ENCODE peak calls at places on chromosomes 5 and 9, in six cellular contexts. W, Z, F, E, K and V are unnamed samples.
A peak's percentile ranks its signal among the peaks of the same experiment; 100 is the strongest.

GRCh38 chr5:89313804-89314588 is 431.0 kb upstream of the MEF2C start:
- DNase-seq in W (no peak), Z (peak; percentile 11), F (peak; percentile 98), E (peak; percentile 66), K (no peak), V (peak; percentile 53)

GRCh38 chr9:20582150-20582549 is 40.1 kb downstream of the MLLT3 start:
- DNase-seq in W (no peak), Z (no peak), F (no peak), E (no peak), K (no peak), V (no peak)

GRCh38 chr5:173703466-173703865 is 87.0 kb upstream of the BOD1 start:
- DNase-seq in W (no peak), Z (no peak), F (no peak), E (no peak), K (no peak), V (no peak)

GRCh38 chr5:172311605-172312004 is 28.0 kb upstream of the UBTD2 start:
- DNase-seq in W (no peak), Z (no peak), F (no peak), E (no peak), K (no peak), V (no peak)

GRCh38 chr5:145157841-145158240 is 677.3 kb downstream of the PRELID2 start:
- DNase-seq in W (no peak), Z (no peak), F (no peak), E (no peak), K (no peak), V (peak; percentile 48)

GRCh38 chr9:119974026-119974425 is 604.8 kb upstream of the BRINP1 start:
- DNase-seq in W (no peak), Z (no peak), F (no peak), E (no peak), K (no peak), V (no peak)

GRCh38 chr5:172695431-172696054 is 54.5 kb downstream of the NEURL1B start:
- DNase-seq in W (no peak), Z (no peak), F (no peak), E (no peak), K (no peak), V (no peak)

GRCh38 chr5:2163940-2164490 is 281.3 kb upstream of the IRX4 start:
- DNase-seq in W (no peak), Z (no peak), F (no peak), E (no peak), K (no peak), V (no peak)

GRCh38 chr9:34555002-34555348 is 32.2 kb upstream of the ENHO start:
- DNase-seq in W (no peak), Z (peak; percentile 82), F (no peak), E (no peak), K (no peak), V (no peak)

GRCh38 chr9:120702075-120702474 is 12.2 kb downstream of the MEGF9 start:
- DNase-seq in W (no peak), Z (no peak), F (no peak), E (peak; percentile 76), K (no peak), V (no peak)

GRCh38 chr5:88660326-88660946 is 222.5 kb downstream of the MEF2C start:
- DNase-seq in W (no peak), Z (no peak), F (no peak), E (peak; percentile 81), K (no peak), V (no peak)

GRCh38 chr5:112472614-112473013 is 53.5 kb upstream of the EPB41L4A start:
- DNase-seq in W (no peak), Z (no peak), F (no peak), E (no peak), K (no peak), V (no peak)

GRCh38 chr9:36039121-36039520 is 2.4 kb downstream of the RECK start:
- DNase-seq in W (no peak), Z (no peak), F (no peak), E (no peak), K (no peak), V (no peak)

GRCh38 chr9:79687131-79687447 is 115.3 kb downstream of the TLE4 start:
- DNase-seq in W (no peak), Z (no peak), F (no peak), E (no peak), K (no peak), V (no peak)

GRCh38 chr5:159730285-159730684 is 186.0 kb upstream of the ADRA1B start:
- DNase-seq in W (no peak), Z (no peak), F (no peak), E (no peak), K (no peak), V (no peak)

GRCh38 chr5:37873988-37874387 is 34.1 kb upstream of the GDNF start:
- DNase-seq in W (no peak), Z (no peak), F (no peak), E (no peak), K (no peak), V (no peak)

GRCh38 chr5:169637085-169637855 is at the start of gene DOCK2:
- DNase-seq in W (peak; percentile 66), Z (no peak), F (peak; percentile 57), E (no peak), K (no peak), V (no peak)

GRCh38 chr9:792331-793260 is 48.9 kb upstream of the DMRT1 start:
- DNase-seq in W (no peak), Z (no peak), F (no peak), E (no peak), K (no peak), V (peak; percentile 15)

GRCh38 chr5:127878174-127878750 is 175.1 kb downstream of the CCDC192 start:
- DNase-seq in W (peak; percentile 16), Z (peak; percentile 59), F (no peak), E (peak; percentile 80), K (peak; percentile 72), V (peak; percentile 80)

GRCh38 chr9:95265960-95266359 is 51.5 kb downstream of the FANCC start:
- DNase-seq in W (no peak), Z (no peak), F (no peak), E (no peak), K (no peak), V (no peak)

GRCh38 chr9:4292781-4293180 is 7.1 kb downstream of the GLIS3 start:
- DNase-seq in W (no peak), Z (no peak), F (no peak), E (no peak), K (no peak), V (peak; percentile 45)

GRCh38 chr5:173035904-173036707 is 20.0 kb upstream of the CREBRF start:
- DNase-seq in W (no peak), Z (no peak), F (peak; percentile 53), E (no peak), K (no peak), V (no peak)

GRCh38 chr9:90641868-90642558 is 611 bp downstream of the DIRAS2 start:
- DNase-seq in W (no peak), Z (peak; percentile 13), F (no peak), E (no peak), K (no peak), V (no peak)

GRCh38 chr5:38738898-38739743 is 106.7 kb upstream of the OSMR start:
- DNase-seq in W (no peak), Z (no peak), F (no peak), E (peak; percentile 95), K (no peak), V (peak; percentile 55)

GRCh38 chr9:135087489-135087791 is at the start of gene OLFM1:
- DNase-seq in W (peak; percentile 82), Z (peak; percentile 85), F (no peak), E (peak; percentile 48), K (peak; percentile 82), V (peak; percentile 63)
- H3K4me3 ChIP-seq in W (peak within 1 kb of the TSS; percentile 55), Z (no peak within 1 kb of the TSS), F (no peak within 1 kb of the TSS), E (no peak within 1 kb of the TSS), K (no peak within 1 kb of the TSS), V (no peak within 1 kb of the TSS)

DNA sequence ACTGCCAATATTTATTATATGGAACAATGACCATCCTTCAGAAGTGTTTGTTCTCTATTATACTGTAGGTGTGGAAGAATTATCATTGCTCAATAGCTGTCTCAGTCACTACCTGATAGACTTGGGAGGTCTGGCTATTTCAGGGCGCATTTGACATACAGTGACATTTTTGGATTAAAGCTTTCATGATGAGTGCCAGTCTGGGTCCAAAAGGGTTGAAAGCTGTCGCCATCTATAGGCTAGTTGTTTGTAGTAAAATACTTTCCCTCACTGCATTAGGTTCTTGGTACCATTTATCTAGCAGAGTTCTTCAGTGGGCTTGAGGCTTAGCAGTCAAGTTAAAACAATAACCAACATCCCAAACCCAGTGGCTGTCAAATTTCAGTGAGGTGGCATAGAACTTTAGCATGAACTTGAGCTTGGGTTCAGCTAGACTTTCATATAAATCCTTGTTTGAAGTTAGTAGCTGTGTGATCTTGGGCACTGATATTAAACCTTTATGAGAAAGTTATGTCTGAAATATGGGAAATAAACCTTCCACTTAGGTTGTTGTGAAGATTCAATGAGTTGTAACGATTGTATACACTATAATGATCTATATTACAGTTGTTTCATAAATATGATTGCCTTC is 110.5 kb upstream of the CDKN2B start:
- DNase-seq in W (no peak), Z (no peak), F (no peak), E (peak; percentile 61), K (no peak), V (peak; percentile 72)
- TF ChIP-seq CTCF in W (peak; percentile 45), Z (peak; percentile 48), F (peak; percentile 53), E (peak; percentile 64), K (peak; percentile 10), V (peak; percentile 77)

GRCh38 chr9:9996259-9996658 is 616.5 kb downstream of the PTPRD start:
- DNase-seq in W (no peak), Z (no peak), F (no peak), E (no peak), K (no peak), V (no peak)
- H3K4me3 ChIP-seq in W (no peak overlapping the region), Z (no peak overlapping the region), F (no peak overlapping the region), E (no peak overlapping the region), K (no peak overlapping the region), V (no peak overlapping the region)

GRCh38 chr5:135569755-135570452 is 8.9 kb downstream of the CXCL14 start:
- DNase-seq in W (no peak), Z (peak; percentile 72), F (no peak), E (peak; percentile 55), K (peak; percentile 21), V (peak; percentile 49)
- TF ChIP-seq CTCF in W (peak; percentile 45), Z (peak; percentile 46), F (peak; percentile 57), E (peak; percentile 63), K (no peak), V (peak; percentile 63)

DNA sequence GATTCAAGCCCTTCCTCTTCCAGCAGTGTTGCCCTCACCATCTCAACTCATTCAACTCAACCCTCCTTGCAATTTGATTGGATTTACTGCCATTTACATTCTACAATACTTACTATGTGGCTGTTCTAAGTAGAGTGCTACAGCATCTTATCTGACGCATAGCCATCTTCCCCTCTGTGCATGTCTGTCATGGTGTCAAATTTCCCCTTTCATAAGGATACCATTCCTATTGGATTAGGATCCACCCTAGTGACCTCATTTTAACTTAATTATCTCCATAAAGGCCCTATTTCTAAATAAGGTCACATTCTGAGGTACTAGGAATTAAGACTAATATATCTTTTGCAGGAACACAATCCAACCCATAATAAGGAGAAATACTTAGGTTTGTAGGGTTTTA is 267.9 kb downstream of the ADAMTSL1 start:
- DNase-seq in W (no peak), Z (no peak), F (no peak), E (no peak), K (no peak), V (no peak)
- H3K4me3 ChIP-seq in W (no peak overlapping the region), Z (no peak overlapping the region), F (no peak overlapping the region), E (no peak overlapping the region), K (no peak overlapping the region), V (no peak overlapping the region)

DNA sequence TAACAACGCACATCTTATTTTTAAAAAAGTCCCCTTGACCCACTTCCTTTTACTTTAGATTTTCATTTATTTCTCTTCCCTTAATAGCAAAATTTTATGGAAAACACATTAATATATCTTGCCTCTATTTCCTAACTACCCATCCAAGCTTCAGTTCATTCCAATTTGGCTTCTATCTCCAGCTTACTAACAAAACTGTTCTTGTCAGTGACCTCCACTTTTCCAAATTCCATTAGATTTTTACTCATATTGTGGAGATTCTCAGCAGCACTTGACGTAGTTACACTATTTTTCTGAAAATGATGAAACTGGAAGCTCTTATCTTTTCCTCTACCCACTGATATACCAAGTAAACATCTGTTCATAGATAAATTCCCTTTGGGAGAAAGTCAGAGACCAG is 46.5 kb upstream of the ADAMTS19 start:
- DNase-seq in W (no peak), Z (no peak), F (no peak), E (no peak), K (no peak), V (no peak)
- TF ChIP-seq CTCF in W (no peak), Z (no peak), F (no peak), E (no peak), K (no peak), V (no peak)